ENCODE peak calls at places on chromosomes 5 and 9, in eight cellular contexts. O, H, N, J, Q, K, F and G are unnamed samples.

GRCh38 chr9:135045264-135046155 is 42.0 kb upstream of the OLFM1 start:
- DNase-seq in O (no peak), H (peak; percentile 4), N (no peak), J (no peak), Q (peak; percentile 48), K (no peak), F (peak; percentile 19), G (no peak)

GRCh38 chr9:31542384-31543055 is 841.9 kb upstream of the ACO1 start:
- DNase-seq in O (peak; percentile 33), H (peak; percentile 15), N (peak; percentile 16), J (no peak), Q (peak; percentile 60), K (peak; percentile 18), F (no peak), G (peak; percentile 37)

GRCh38 chr9:134966270-134966669 is 48.6 kb upstream of the FCN1 start:
- DNase-seq in O (no peak), H (no peak), N (no peak), J (no peak), Q (peak; percentile 40), K (no peak), F (no peak), G (no peak)

GRCh38 chr5:127891942-127892341 is 188.8 kb downstream of the CCDC192 start:
- DNase-seq in O (no peak), H (no peak), N (no peak), J (no peak), Q (no peak), K (no peak), F (no peak), G (no peak)

GRCh38 chr9:96068511-96068910 is 193.0 kb downstream of the ERCC6L2 start:
- DNase-seq in O (peak; percentile 36), H (no peak), N (peak; percentile 26), J (peak; percentile 81), Q (no peak), K (no peak), F (peak; percentile 90), G (peak; percentile 85)

GRCh38 chr9:123053711-123054110 is 20.2 kb downstream of the GPR21 start:
- DNase-seq in O (no peak), H (no peak), N (no peak), J (no peak), Q (no peak), K (no peak), F (no peak), G (no peak)

GRCh38 chr9:27497883-27498553 is 26.1 kb upstream of the IFNK start:
- DNase-seq in O (no peak), H (no peak), N (no peak), J (no peak), Q (no peak), K (no peak), F (no peak), G (no peak)

GRCh38 chr5:33198816-33199215 is 241.9 kb upstream of the TARS1 start:
- DNase-seq in O (no peak), H (no peak), N (no peak), J (no peak), Q (no peak), K (no peak), F (no peak), G (no peak)

GRCh38 chr5:101590384-101590783 is 687.3 kb upstream of the ST8SIA4 start:
- DNase-seq in O (no peak), H (no peak), N (no peak), J (no peak), Q (no peak), K (no peak), F (no peak), G (no peak)

GRCh38 chr9:116589392-116590354 is 97.4 kb upstream of the TRIM32 start:
- DNase-seq in O (no peak), H (no peak), N (no peak), J (no peak), Q (no peak), K (peak; percentile 84), F (no peak), G (no peak)

GRCh38 chr9:91163441-91163772 is 198.3 kb downstream of the AUH start:
- DNase-seq in O (no peak), H (peak; percentile 45), N (no peak), J (no peak), Q (no peak), K (no peak), F (no peak), G (no peak)

GRCh38 chr5:57828221-57828620 is 345.6 kb upstream of the ACTBL2 start:
- DNase-seq in O (no peak), H (no peak), N (no peak), J (no peak), Q (no peak), K (no peak), F (no peak), G (no peak)

GRCh38 chr5:172274951-172275753 is 8.4 kb downstream of the UBTD2 start:
- DNase-seq in O (peak; percentile 40), H (no peak), N (no peak), J (no peak), Q (no peak), K (no peak), F (no peak), G (no peak)

GRCh38 chr9:7324031-7324654 is 475.4 kb downstream of the DMAC1 start:
- DNase-seq in O (no peak), H (no peak), N (no peak), J (no peak), Q (no peak), K (no peak), F (no peak), G (no peak)

GRCh38 chr5:9699681-9700080 is 69.5 kb upstream of the TAS2R1 start:
- DNase-seq in O (no peak), H (no peak), N (no peak), J (no peak), Q (no peak), K (no peak), F (no peak), G (no peak)

GRCh38 chr5:149410721-149411432 is 31.8 kb upstream of the IL17B start:
- DNase-seq in O (no peak), H (no peak), N (no peak), J (no peak), Q (peak; percentile 84), K (no peak), F (no peak), G (no peak)

GRCh38 chr5:149411738-149412519 is 32.8 kb upstream of the IL17B start:
- DNase-seq in O (no peak), H (no peak), N (no peak), J (no peak), Q (peak; percentile 66), K (no peak), F (no peak), G (no peak)

GRCh38 chr5:149414405-149415244 is 35.5 kb upstream of the IL17B start:
- DNase-seq in O (no peak), H (no peak), N (no peak), J (no peak), Q (peak; percentile 86), K (no peak), F (no peak), G (no peak)

GRCh38 chr5:149413477-149414210 is 34.6 kb upstream of the IL17B start:
- DNase-seq in O (no peak), H (no peak), N (no peak), J (no peak), Q (peak; percentile 69), K (no peak), F (no peak), G (no peak)

GRCh38 chr5:149412783-149413476 is 33.8 kb upstream of the IL17B start:
- DNase-seq in O (no peak), H (no peak), N (no peak), J (no peak), Q (peak; percentile 81), K (no peak), F (no peak), G (no peak)
- H3K4me1 ChIP-seq in O (peaks cover 27% of the 10 kb centered on the region), H (no peaks in the 10 kb centered on the region), N (no peaks in the 10 kb centered on the region), J (no peaks in the 10 kb centered on the region), Q (peaks cover 39% of the 10 kb centered on the region), K (peaks cover 21% of the 10 kb centered on the region), F (peaks cover 41% of the 10 kb centered on the region), G (no peaks in the 10 kb centered on the region)

GRCh38 chr9:136474021-136474640 is 8.7 kb downstream of the SEC16A start:
- DNase-seq in O (no peak), H (no peak), N (no peak), J (no peak), Q (no peak), K (no peak), F (no peak), G (no peak)
- TF ChIP-seq POLR2A in O (no peak), H (no peak), N (no peak), J (no peak), Q (no peak), K (no peak), F (no peak), G (no peak)

DNA sequence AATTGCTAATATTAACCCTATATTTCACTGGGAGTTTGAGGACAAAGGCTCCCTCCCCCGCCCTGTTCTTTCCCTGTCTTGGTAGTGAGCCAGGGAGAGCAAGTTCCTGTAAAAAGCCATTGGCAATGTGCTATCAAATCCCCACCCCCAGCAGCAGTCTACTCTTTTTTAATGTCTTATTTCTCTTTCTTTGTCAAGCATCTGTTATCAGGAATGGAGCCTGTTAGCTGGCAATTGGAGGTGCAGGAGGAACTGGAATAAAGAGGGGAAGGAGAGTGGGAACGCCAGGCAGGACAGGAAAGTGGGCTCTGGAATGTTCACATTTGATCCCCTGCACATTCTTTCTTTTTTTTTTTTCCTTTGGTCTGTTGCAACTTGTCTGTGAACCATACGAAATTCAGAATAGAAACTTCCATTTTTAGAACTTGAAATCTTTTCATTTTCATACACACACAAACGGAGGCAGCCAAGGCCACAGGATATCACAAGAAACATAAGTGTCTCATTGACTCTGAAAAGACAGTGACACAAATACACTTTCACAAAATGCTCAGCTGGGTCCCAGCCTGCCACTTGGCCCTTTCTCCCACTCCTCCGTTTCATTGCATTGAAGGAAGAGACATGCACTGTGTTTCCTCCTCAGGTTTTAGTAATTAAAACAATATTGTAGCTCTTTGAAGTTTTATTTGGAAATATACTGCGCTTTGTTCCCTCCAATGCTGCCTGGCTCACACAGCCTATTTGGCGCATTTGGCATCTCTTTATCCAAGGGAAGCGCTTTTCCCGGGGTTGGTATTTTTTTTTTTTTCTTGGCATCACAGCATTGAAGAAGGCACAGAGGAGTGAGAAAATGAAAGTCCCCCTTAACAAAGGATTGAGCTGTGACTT is 665.0 kb upstream of the ZNF608 start:
- DNase-seq in O (no peak), H (no peak), N (no peak), J (peak; percentile 33), Q (peak; percentile 59), K (no peak), F (peak; percentile 34), G (peak; percentile 44)
- H3K4me1 ChIP-seq in O (peaks cover 58% of the 10 kb centered on the region), H (no peaks in the 10 kb centered on the region), N (peaks cover 31% of the 10 kb centered on the region), J (peaks cover 18% of the 10 kb centered on the region), Q (peaks cover 58% of the 10 kb centered on the region), K (peaks cover 37% of the 10 kb centered on the region), F (peaks cover 61% of the 10 kb centered on the region), G (peaks cover 56% of the 10 kb centered on the region)

GRCh38 chr9:37776328-37776727 is 8.5 kb downstream of the EXOSC3 start:
- DNase-seq in O (no peak), H (no peak), N (no peak), J (no peak), Q (no peak), K (no peak), F (no peak), G (no peak)

GRCh38 chr9:37769995-37770394 is 14.9 kb downstream of the EXOSC3 start:
- DNase-seq in O (no peak), H (no peak), N (no peak), J (no peak), Q (no peak), K (no peak), F (no peak), G (no peak)

GRCh38 chr9:37778534-37778933 is 6.3 kb downstream of the EXOSC3 start:
- DNase-seq in O (no peak), H (no peak), N (no peak), J (no peak), Q (no peak), K (no peak), F (no peak), G (no peak)

GRCh38 chr9:37775216-37775919 is 9.5 kb downstream of the EXOSC3 start:
- DNase-seq in O (no peak), H (no peak), N (no peak), J (no peak), Q (no peak), K (no peak), F (no peak), G (no peak)
- TF ChIP-seq POLR2A in O (no peak), H (no peak), N (no peak), J (no peak), Q (no peak), K (no peak), F (no peak), G (no peak)